ENCODE peak calls at places on chromosomes 13 and 19, in ten cellular contexts. L is colonic mucosa; T is CD4-positive, alpha-beta T cell; I is cardiac muscle cell; D is A549; U is CD8-positive, alpha-beta T cell; C is astrocyte of the cerebellum; S is neural progenitor cell; V is HFFc6; Q is AG04450. A is an unnamed sample.

GRCh38 chr13:43238341-43239083 is 215.1 kb downstream of the DNAJC15 start:
- DNase-seq in L (no peak), T (no peak), I (no peak), D (no peak), U (no peak), C (no peak), S (no peak), V (no peak), Q (no peak), A (no peak)

GRCh38 chr19:54803410-54803809 is at the start of gene KIR2DL4:
- DNase-seq in L (no peak), T (no peak), I (no peak), D (no peak), U (no peak), C (no peak), S (no peak), V (no peak), Q (no peak), A (no peak)

GRCh38 chr13:97348569-97349100 is 85.3 kb upstream of the RAP2A start:
- DNase-seq in L (no peak), T (no peak), I (no peak), D (no peak), U (no peak), C (no peak), S (no peak), V (no peak), Q (no peak), A (no peak)

GRCh38 chr19:30450945-30451344 is 78.8 kb downstream of the ZNF536 start:
- DNase-seq in L (no peak), T (no peak), I (no peak), D (no peak), U (no peak), C (no peak), S (peak), V (no peak), Q (no peak), A (no peak)

GRCh38 chr13:27339299-27339698 is 68.7 kb downstream of the RASL11A start:
- DNase-seq in L (peak), T (peak), I (peak), D (peak), U (peak), C (no peak), S (peak), V (no peak), Q (no peak), A (peak)

GRCh38 chr13:99895428-99895998 is 76.1 kb downstream of the ZIC5 start:
- DNase-seq in L (peak), T (no peak), I (peak), D (no peak), U (no peak), C (no peak), S (peak), V (no peak), Q (no peak), A (no peak)

GRCh38 chr13:27822873-27823311 is 30.6 kb downstream of the GSX1 start:
- DNase-seq in L (no peak), T (no peak), I (peak), D (no peak), U (no peak), C (no peak), S (peak), V (no peak), Q (no peak), A (no peak)

GRCh38 chr19:19649580-19649995 is 6.1 kb upstream of the GMIP start:
- DNase-seq in L (no peak), T (no peak), I (no peak), D (no peak), U (no peak), C (no peak), S (no peak), V (no peak), Q (no peak), A (no peak)

GRCh38 chr13:51475727-51476521 is 23.1 kb upstream of the INTS6 start:
- DNase-seq in L (no peak), T (no peak), I (no peak), D (no peak), U (no peak), C (no peak), S (no peak), V (peak), Q (no peak), A (no peak)

GRCh38 chr19:42596391-42597071 is 1.8 kb upstream of the CEACAM8 start:
- DNase-seq in L (peak), T (peak), I (peak), D (peak), U (peak), C (no peak), S (peak), V (no peak), Q (no peak), A (no peak)

GRCh38 chr19:40933025-40933424 is 51.0 kb upstream of the CYP2A7 start:
- DNase-seq in L (no peak), T (no peak), I (peak), D (peak), U (no peak), C (no peak), S (peak), V (peak), Q (no peak), A (no peak)

GRCh38 chr19:15124572-15125231 is 17.5 kb downstream of the SYDE1 start:
- DNase-seq in L (peak), T (peak), I (no peak), D (no peak), U (no peak), C (no peak), S (no peak), V (no peak), Q (no peak), A (no peak)

GRCh38 chr13:101869553-101869952 is 417.1 kb downstream of the ITGBL1 start:
- DNase-seq in L (no peak), T (no peak), I (no peak), D (no peak), U (no peak), C (no peak), S (no peak), V (no peak), Q (no peak), A (no peak)

GRCh38 chr19:3990815-3991117 is 5.5 kb upstream of the EEF2 start:
- DNase-seq in L (no peak), T (no peak), I (no peak), D (no peak), U (no peak), C (no peak), S (no peak), V (no peak), Q (no peak), A (no peak)

GRCh38 chr19:10927691-10928562 is 512 bp downstream of the YIPF2 start:
- DNase-seq in L (no peak), T (no peak), I (no peak), D (no peak), U (no peak), C (no peak), S (no peak), V (peak), Q (no peak), A (no peak)

GRCh38 chr13:26784704-26785639 is 24.4 kb upstream of the GPR12 start:
- DNase-seq in L (no peak), T (no peak), I (no peak), D (no peak), U (peak), C (no peak), S (peak), V (no peak), Q (no peak), A (no peak)

GRCh38 chr19:43555185-43555770 is 20.0 kb downstream of the XRCC1 start:
- DNase-seq in L (peak), T (peak), I (peak), D (peak), U (peak), C (peak), S (peak), V (peak), Q (no peak), A (peak)

GRCh38 chr13:113555141-113555540 is 29.4 kb upstream of the TFDP1 start:
- DNase-seq in L (peak), T (no peak), I (no peak), D (no peak), U (no peak), C (no peak), S (no peak), V (no peak), Q (no peak), A (no peak)

GRCh38 chr13:77692746-77693448 is 4.6 kb upstream of the SLAIN1 start:
- DNase-seq in L (no peak), T (no peak), I (no peak), D (no peak), U (no peak), C (no peak), S (no peak), V (no peak), Q (no peak), A (no peak)

GRCh38 chr13:105008606-105009005 is 1526.9 kb downstream of the EFNB2 start:
- DNase-seq in L (no peak), T (no peak), I (no peak), D (no peak), U (no peak), C (peak), S (no peak), V (no peak), Q (no peak), A (no peak)

GRCh38 chr13:111652676-111653075 is 332.2 kb downstream of the TEX29 start:
- DNase-seq in L (no peak), T (no peak), I (no peak), D (no peak), U (no peak), C (no peak), S (no peak), V (no peak), Q (no peak), A (no peak)

GRCh38 chr13:111317571-111318360 is 2.7 kb upstream of the TEX29 start:
- DNase-seq in L (no peak), T (no peak), I (no peak), D (no peak), U (no peak), C (no peak), S (no peak), V (no peak), Q (no peak), A (no peak)

GRCh38 chr13:66159526-66159925 is 1070.6 kb downstream of the PCDH9 start:
- DNase-seq in L (no peak), T (no peak), I (no peak), D (no peak), U (no peak), C (no peak), S (no peak), V (no peak), Q (no peak), A (no peak)

GRCh38 chr19:48123907-48124675 is 13.5 kb upstream of the PLA2G4C start:
- DNase-seq in L (no peak), T (no peak), I (peak), D (no peak), U (no peak), C (peak), S (peak), V (peak), Q (peak), A (peak)

GRCh38 chr13:24407844-24408243 is 98.5 kb downstream of the C1QTNF9 start:
- DNase-seq in L (no peak), T (no peak), I (no peak), D (no peak), U (no peak), C (no peak), S (no peak), V (no peak), Q (no peak), A (no peak)
- TF ChIP-seq CTCF in L (no peak), T (no peak), I (peak), D (no peak), U (no peak), C (no peak), S (peak), V (peak), Q (peak), A (no peak)

GRCh38 chr13:40221460-40222201 is 444.8 kb downstream of the FOXO1 start:
- DNase-seq in L (no peak), T (peak), I (peak), D (no peak), U (peak), C (peak), S (no peak), V (peak), Q (no peak), A (no peak)

GRCh38 chr13:40221131-40221459 is 445.3 kb downstream of the FOXO1 start:
- DNase-seq in L (no peak), T (no peak), I (no peak), D (no peak), U (no peak), C (no peak), S (no peak), V (no peak), Q (no peak), A (no peak)

GRCh38 chr13:40215747-40216146 is 450.7 kb downstream of the FOXO1 start:
- DNase-seq in L (no peak), T (no peak), I (no peak), D (no peak), U (no peak), C (no peak), S (no peak), V (no peak), Q (no peak), A (no peak)

GRCh38 chr13:40217675-40218074 is 448.8 kb downstream of the FOXO1 start:
- DNase-seq in L (no peak), T (no peak), I (no peak), D (no peak), U (no peak), C (no peak), S (no peak), V (no peak), Q (no peak), A (no peak)

GRCh38 chr13:40220299-40220935 is 446.0 kb downstream of the FOXO1 start:
- DNase-seq in L (no peak), T (no peak), I (peak), D (no peak), U (no peak), C (no peak), S (no peak), V (no peak), Q (no peak), A (no peak)
- TF ChIP-seq CTCF in L (no peak), T (no peak), I (no peak), D (no peak), U (no peak), C (no peak), S (no peak), V (no peak), Q (no peak), A (no peak)

GRCh38 chr13:35630551-35631275 is 154.2 kb upstream of the MAB21L1 start:
- DNase-seq in L (no peak), T (no peak), I (peak), D (peak), U (no peak), C (peak), S (peak), V (peak), Q (peak), A (peak)
- TF ChIP-seq CTCF in L (peak), T (peak), I (peak), D (peak), U (no peak), C (peak), S (peak), V (peak), Q (peak), A (peak)

GRCh38 chr19:51002542-51003311 is 1.3 kb upstream of the KLK8 start:
- DNase-seq in L (peak), T (no peak), I (peak), D (peak), U (no peak), C (no peak), S (peak), V (no peak), Q (no peak), A (no peak)

GRCh38 chr19:51002101-51002532 is 713 bp upstream of the KLK8 start:
- DNase-seq in L (no peak), T (no peak), I (no peak), D (no peak), U (no peak), C (no peak), S (no peak), V (no peak), Q (no peak), A (no peak)

GRCh38 chr19:51000426-51000825 is 978 bp downstream of the KLK8 start:
- DNase-seq in L (no peak), T (no peak), I (no peak), D (no peak), U (no peak), C (no peak), S (no peak), V (no peak), Q (no peak), A (no peak)

GRCh38 chr19:51001495-51001894 is at the start of gene KLK8:
- DNase-seq in L (no peak), T (no peak), I (no peak), D (no peak), U (no peak), C (no peak), S (no peak), V (no peak), Q (no peak), A (no peak)

DNA sequence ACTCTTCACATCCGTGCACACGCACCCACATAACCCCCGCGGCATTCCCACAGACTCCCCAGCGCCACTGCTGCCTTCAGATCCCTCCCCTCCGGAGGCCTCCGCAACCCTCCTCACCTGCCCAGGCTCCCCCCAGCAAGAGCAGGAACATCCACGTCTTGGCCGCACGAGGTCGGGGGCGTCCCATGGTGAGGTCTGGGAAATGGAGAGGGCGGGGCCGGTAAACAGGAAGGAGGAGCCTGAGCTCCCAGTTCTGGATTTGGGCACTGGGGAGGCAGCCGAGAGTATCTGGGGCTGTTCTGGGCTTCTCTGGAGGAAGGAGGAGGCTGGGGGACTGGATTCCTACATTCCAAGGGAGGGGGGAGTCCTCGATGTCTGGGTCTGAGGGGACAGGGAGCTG is 423 bp downstream of the KLK8 start:
- DNase-seq in L (no peak), T (no peak), I (no peak), D (no peak), U (no peak), C (no peak), S (peak), V (no peak), Q (no peak), A (no peak)
- TF ChIP-seq CTCF in L (no peak), T (no peak), I (no peak), D (no peak), U (no peak), C (no peak), S (no peak), V (no peak), Q (no peak), A (no peak)

DNA sequence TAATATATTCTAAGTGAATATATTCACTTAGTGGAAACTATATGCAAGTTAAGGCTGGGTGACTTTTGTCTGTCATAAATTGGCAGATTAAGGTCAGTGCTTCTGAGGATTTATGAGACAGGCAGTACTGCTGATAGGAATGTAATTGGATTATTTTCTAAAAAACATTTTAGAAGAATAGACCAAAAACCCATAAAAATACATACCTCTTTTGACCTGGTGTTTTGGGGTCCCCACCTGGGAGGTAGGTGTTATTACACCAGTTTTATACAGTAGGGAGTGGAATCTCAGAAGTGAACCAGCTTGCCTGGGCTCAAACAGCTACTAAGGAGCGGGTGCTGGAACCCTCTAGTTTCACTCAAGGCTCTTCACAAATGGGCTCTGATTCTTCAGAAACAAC is 25.3 kb downstream of the COG3 start:
- DNase-seq in L (no peak), T (no peak), I (no peak), D (no peak), U (peak), C (no peak), S (no peak), V (no peak), Q (no peak), A (no peak)
- TF ChIP-seq CTCF in L (no peak), T (peak), I (no peak), D (no peak), U (peak), C (peak), S (peak), V (peak), Q (no peak), A (no peak)

DNA sequence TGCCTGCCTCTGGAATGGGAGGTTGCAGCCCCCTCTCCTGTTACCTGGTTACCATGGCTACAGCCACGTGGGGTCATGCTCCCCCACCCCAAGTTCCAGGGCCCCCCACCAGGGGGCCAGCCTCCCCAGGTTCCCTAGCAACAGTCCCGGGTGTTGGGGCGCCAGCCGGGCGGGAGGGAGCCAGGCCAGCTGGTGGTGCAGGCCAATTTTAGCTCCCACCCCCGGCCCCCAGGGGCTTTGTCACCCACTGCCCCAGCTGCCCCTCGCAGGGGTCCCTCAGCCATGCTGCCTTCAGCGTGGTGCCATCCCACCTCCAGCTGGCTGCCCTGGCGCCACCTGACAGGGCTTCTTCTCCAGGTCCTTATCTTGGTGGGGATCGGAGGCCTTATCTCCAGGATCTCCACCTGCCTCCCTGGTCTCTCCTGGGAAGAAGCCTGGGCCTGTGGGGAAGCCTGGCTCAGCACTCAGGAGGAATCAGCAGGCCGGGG is 3.0 kb downstream of the MARK4 start:
- DNase-seq in L (no peak), T (no peak), I (no peak), D (no peak), U (no peak), C (no peak), S (no peak), V (no peak), Q (no peak), A (no peak)
- TF ChIP-seq CTCF in L (no peak), T (no peak), I (peak), D (no peak), U (peak), C (peak), S (peak), V (peak), Q (peak), A (peak)

DNA sequence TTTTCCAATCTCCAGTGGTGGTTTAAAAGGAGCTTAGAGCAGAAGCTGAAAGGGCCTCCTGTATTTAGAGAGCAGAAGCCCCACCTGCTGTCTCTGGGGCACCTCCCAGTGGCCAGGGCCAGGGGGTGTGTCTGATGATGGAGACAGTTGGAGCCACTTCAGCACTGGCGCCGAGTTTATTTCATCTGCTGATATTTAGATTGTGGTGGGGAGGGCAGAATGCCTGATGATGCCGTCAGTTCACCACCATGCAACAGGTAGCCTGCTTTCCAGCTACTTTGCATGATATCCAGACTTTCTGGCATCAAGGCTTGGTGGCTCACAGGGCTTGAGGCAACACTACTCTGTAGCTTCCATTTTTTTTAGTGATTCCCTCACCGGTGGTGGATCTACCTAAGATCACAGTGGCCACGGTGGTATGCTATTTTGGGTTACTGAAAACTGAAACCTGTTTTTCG is 371.9 kb downstream of the KCNRG start:
- DNase-seq in L (peak), T (peak), I (no peak), D (no peak), U (peak), C (no peak), S (peak), V (no peak), Q (no peak), A (no peak)
- TF ChIP-seq CTCF in L (peak), T (peak), I (peak), D (no peak), U (no peak), C (no peak), S (peak), V (no peak), Q (peak), A (peak)

A was measured in HFF-Myc.